ENCODE peak calls at places on chromosomes 5 and 9, in nine cellular contexts. U is AG09319; G is psoas muscle; P is naive thymus-derived CD4-positive, alpha-beta T cell; Q is renal cortical epithelial cell; J is thyroid gland; K is cerebellar cortex; W is NCI-H1105; O is effector memory CD8-positive, alpha-beta T cell. S is an unnamed sample.
A peak's percentile ranks its signal among the peaks of the same experiment; 100 is the strongest.

GRCh38 chr9:130196643-130197042 is 24.4 kb downstream of the NCS1 start:
- DNase-seq in J (peak; percentile 80), G (no peak), K (peak; percentile 63), Q (no peak), P (no peak), W (peak; percentile 78), O (no peak), U (no peak), S (peak; percentile 65)

GRCh38 chr9:127158995-127159801 is 36.8 kb upstream of the ANGPTL2 start:
- DNase-seq in J (no peak), P (no peak), Q (peak; percentile 94), K (peak; percentile 78), W (no peak), G (peak; percentile 90), U (peak; percentile 59), O (no peak), S (peak; percentile 82)

GRCh38 chr5:169944922-169945675 is 35.2 kb downstream of the INSYN2B start:
- DNase-seq in K (no peak), W (no peak), P (no peak), O (no peak), G (no peak), Q (no peak), U (no peak), J (no peak), S (no peak)

GRCh38 chr9:98375138-98375726 is 119.8 kb upstream of the TBC1D2 start:
- DNase-seq in J (no peak), Q (peak; percentile 89), K (no peak), U (no peak), O (no peak), P (no peak), W (no peak), G (no peak), S (no peak)

GRCh38 chr9:87441251-87441650 is 56.4 kb upstream of the DAPK1 start:
- DNase-seq in J (no peak), K (no peak), G (no peak), P (no peak), W (no peak), Q (peak; percentile 70), U (no peak), O (no peak), S (no peak)

GRCh38 chr5:133546500-133546899 is 65.8 kb downstream of the FSTL4 start:
- DNase-seq in Q (no peak), P (no peak), W (no peak), K (no peak), O (no peak), U (no peak), J (no peak), G (no peak), S (no peak)

GRCh38 chr9:134335095-134335489 is 8.8 kb downstream of the RXRA start:
- DNase-seq in J (no peak), W (no peak), O (no peak), U (no peak), K (no peak), Q (peak; percentile 42), P (no peak), G (peak; percentile 43), S (no peak)

GRCh38 chr5:21452429-21452828 is 1400.7 kb downstream of the CDH12 start:
- DNase-seq in U (no peak), W (no peak), J (no peak), O (no peak), Q (peak; percentile 7), K (peak; percentile 41), G (no peak), P (no peak), S (no peak)

GRCh38 chr5:149024477-149024876 is 38.4 kb downstream of the SH3TC2 start:
- DNase-seq in Q (peak; percentile 34), J (no peak), P (no peak), O (no peak), W (no peak), U (no peak), G (no peak), K (no peak), S (no peak)

GRCh38 chr5:37777472-37778135 is 62.2 kb downstream of the GDNF start:
- DNase-seq in P (no peak), U (no peak), K (peak; percentile 68), W (no peak), Q (no peak), O (no peak), J (no peak), G (peak; percentile 47), S (no peak)

GRCh38 chr9:129419382-129419899 is 201.5 kb downstream of the C9orf50 start:
- DNase-seq in P (no peak), Q (no peak), J (no peak), G (no peak), U (no peak), K (no peak), W (no peak), O (no peak), S (no peak)

GRCh38 chr5:60184599-60184998 is 291.1 kb upstream of the PDE4D start:
- DNase-seq in P (no peak), J (no peak), O (no peak), W (no peak), K (no peak), Q (peak; percentile 59), U (no peak), G (no peak), S (no peak)

GRCh38 chr5:59769041-59769360 is 124.5 kb downstream of the PDE4D start:
- DNase-seq in W (no peak), J (no peak), Q (no peak), K (no peak), G (no peak), P (no peak), U (no peak), O (no peak), S (no peak)

GRCh38 chr5:34517249-34517648 is 138.9 kb upstream of the RAI14 start:
- DNase-seq in K (no peak), P (no peak), U (no peak), Q (no peak), O (no peak), G (no peak), J (no peak), W (no peak), S (peak; percentile 7)

GRCh38 chr5:111502976-111503375 is 9.4 kb downstream of the STARD4 start:
- DNase-seq in J (no peak), Q (no peak), U (no peak), P (no peak), W (no peak), O (no peak), K (no peak), G (no peak), S (no peak)

GRCh38 chr9:113898596-113898995 is 22.5 kb downstream of the ZNF618 start:
- DNase-seq in P (no peak), K (no peak), J (no peak), G (no peak), W (no peak), O (no peak), U (no peak), Q (peak; percentile 80), S (no peak)

GRCh38 chr5:166236327-166236726 is 2055.1 kb upstream of the WWC1 start:
- DNase-seq in P (no peak), G (no peak), W (no peak), U (no peak), O (no peak), J (no peak), Q (no peak), K (no peak), S (no peak)

GRCh38 chr9:98657897-98658296 is 50.8 kb downstream of the GABBR2 start:
- DNase-seq in K (no peak), P (no peak), G (no peak), O (no peak), U (no peak), Q (peak; percentile 12), W (no peak), J (no peak), S (no peak)

GRCh38 chr5:155689403-155689802 is 637.6 kb upstream of the SGCD start:
- DNase-seq in K (no peak), Q (no peak), U (no peak), G (no peak), P (no peak), W (peak; percentile 35), O (no peak), J (no peak), S (peak; percentile 28)

GRCh38 chr5:2068515-2068914 is 185.8 kb upstream of the IRX4 start:
- DNase-seq in O (no peak), K (no peak), G (no peak), W (no peak), U (no peak), Q (no peak), P (no peak), J (no peak), S (no peak)

GRCh38 chr9:11992866-11993265 is 700.3 kb upstream of the TYRP1 start:
- DNase-seq in W (no peak), G (no peak), Q (no peak), U (no peak), K (no peak), P (no peak), O (no peak), J (no peak), S (peak; percentile 69)

GRCh38 chr9:23820731-23821399 is 5.2 kb downstream of the ELAVL2 start:
- DNase-seq in P (no peak), W (no peak), O (no peak), U (no peak), Q (no peak), G (no peak), J (peak; percentile 2), K (no peak), S (no peak)

GRCh38 chr5:160269017-160269416 is 39.7 kb downstream of the FABP6 start:
- DNase-seq in O (no peak), J (peak; percentile 89), W (no peak), U (peak; percentile 7), Q (peak; percentile 69), P (no peak), G (peak; percentile 88), K (peak; percentile 61), S (no peak)

GRCh38 chr5:108579236-108579635 is 168.5 kb upstream of the FER start:
- DNase-seq in K (no peak), W (no peak), G (no peak), J (no peak), Q (no peak), U (no peak), O (no peak), P (no peak), S (no peak)

GRCh38 chr9:98708103-98708932 is 417 bp downstream of the GABBR2 start:
- DNase-seq in P (no peak), O (no peak), J (no peak), G (no peak), Q (no peak), U (no peak), W (no peak), K (no peak), S (peak; percentile 41)

S was measured in NCI-H146.